ENCODE peak calls at places on chromosome 7, in seven cellular contexts. I is CD8-positive, alpha-beta memory T cell; U is psoas muscle; O is stimulated activated CD4-positive, alpha-beta T cell treated with anti-CD3 and anti-CD28 coated beads, Interleukin-12 subunit alpha, Interleukin-12 subunit beta, amount 100 ng/mL, for 4 hours; X is body of pancreas; G is HT-29; K is AG09309. D is an unnamed sample.

GRCh38 chr7:149310113-149310836 is 48.3 kb downstream of the ZNF783 start:
- DNase-seq in X (peak), O (no peak), G (peak), K (peak), U (no peak), I (peak), D (no peak)

GRCh38 chr7:78141533-78142281 is 343.1 kb downstream of the PHTF2 start:
- DNase-seq in K (peak), X (no peak), I (no peak), U (no peak), O (no peak), G (no peak), D (no peak)

GRCh38 chr7:97200043-97200442 is 82.5 kb downstream of the SDHAF3 start:
- DNase-seq in I (no peak), X (no peak), G (no peak), U (no peak), K (no peak), O (no peak), D (no peak)

GRCh38 chr7:98091061-98091460 is 15.6 kb upstream of the LMTK2 start:
- DNase-seq in X (no peak), U (no peak), O (no peak), K (no peak), G (no peak), I (no peak), D (no peak)

GRCh38 chr7:47495269-47495875 is 86.5 kb downstream of the TNS3 start:
- DNase-seq in X (no peak), O (no peak), I (no peak), K (no peak), U (no peak), G (no peak), D (no peak)

GRCh38 chr7:17234398-17235021 is 63.9 kb upstream of the AHR start:
- DNase-seq in I (peak), U (no peak), G (peak), X (peak), K (peak), O (peak), D (peak)

GRCh38 chr7:70355591-70356323 is 757.5 kb downstream of the AUTS2 start:
- DNase-seq in O (no peak), I (no peak), K (no peak), X (no peak), U (no peak), G (no peak), D (no peak)

GRCh38 chr7:147276783-147277370 is 1160.3 kb downstream of the CNTNAP2 start:
- DNase-seq in O (no peak), I (no peak), G (no peak), U (no peak), K (no peak), X (no peak), D (no peak)

GRCh38 chr7:1533569-1534329 is 3.2 kb downstream of the MAFK start:
- DNase-seq in X (peak), U (peak), O (no peak), K (peak), I (no peak), G (peak), D (no peak)

GRCh38 chr7:98878365-98879197 is at the start of gene TRRAP:
- DNase-seq in I (peak), O (peak), G (peak), K (no peak), X (peak), U (peak), D (peak)

GRCh38 chr7:140924019-140924820 is 509 bp downstream of the BRAF start:
- DNase-seq in X (peak), U (peak), I (peak), O (peak), G (peak), K (peak), D (peak)

GRCh38 chr7:47906883-47907282 is 41.4 kb downstream of the PKD1L1 start:
- DNase-seq in X (no peak), I (no peak), K (no peak), O (no peak), G (no peak), U (no peak), D (no peak)

GRCh38 chr7:45071528-45071927 is 17.2 kb downstream of the NACAD start:
- DNase-seq in U (no peak), I (no peak), X (no peak), G (no peak), O (no peak), K (no peak), D (no peak)

GRCh38 chr7:12619461-12620069 is 49.0 kb downstream of the SCIN start:
- DNase-seq in G (no peak), I (no peak), U (no peak), K (no peak), X (no peak), O (no peak), D (no peak)

GRCh38 chr7:157176771-157177170 is 38.0 kb downstream of the UBE3C start:
- DNase-seq in G (no peak), K (no peak), I (no peak), U (no peak), O (no peak), X (no peak), D (no peak)

GRCh38 chr7:27175005-27175625 is 995 bp upstream of the HOXA10 start:
- DNase-seq in I (no peak), U (peak), G (peak), K (no peak), X (no peak), O (no peak), D (no peak)

GRCh38 chr7:131745645-131746248 is 189.3 kb upstream of the PODXL start:
- DNase-seq in K (no peak), G (peak), U (no peak), I (no peak), O (no peak), X (peak), D (no peak)

GRCh38 chr7:124688991-124689390 is 76.6 kb downstream of the GPR37 start:
- DNase-seq in K (no peak), X (no peak), O (no peak), I (no peak), G (no peak), U (no peak), D (no peak)

GRCh38 chr7:123208793-123209192 is 9.0 kb upstream of the SLC13A1 start:
- DNase-seq in U (no peak), O (no peak), G (peak), X (peak), K (no peak), I (no peak), D (no peak)

GRCh38 chr7:93719546-93719945 is 145.0 kb upstream of the CALCR start:
- DNase-seq in G (no peak), X (no peak), K (peak), I (no peak), O (no peak), U (no peak), D (no peak)